ENCODE peak calls at places on chromosome 17, in seven cellular contexts. L is activated CD4-positive, alpha-beta T cell treated with anti-CD3 and anti-CD28 coated beads, Interleukin-2, amount 50 U/mL, for 24 hours; D is stimulated activated CD8-positive, alpha-beta memory T cell treated with anti-CD3 and anti-CD28 coated beads, Interleukin-4, amount 100 ng/mL, for 1 hour; Z is WTC11; S is CD8-positive, alpha-beta T cell; E is GM04503; V is stimulated activated naive CD8-positive, alpha-beta T cell treated with anti-CD3 and anti-CD28 coated beads, Interleukin-15, Interleukin-2, amounts not matched to agents 100 U/mL and 50 U/mL, for 24 hours. J is an unnamed sample.

GRCh38 chr17:40322417-40323315 is 13.7 kb downstream of the RARA start:
- DNase-seq in L (peak; percentile 80), D (peak; percentile 79), Z (no peak), S (peak; percentile 97), E (peak; percentile 71), V (peak; percentile 85), J (peak; percentile 96)

GRCh38 chr17:72710185-72710584 is 382.3 kb downstream of the SLC39A11 start:
- DNase-seq in L (no peak), D (no peak), Z (no peak), S (no peak), E (no peak), V (no peak), J (no peak)

GRCh38 chr17:15436399-15437369 is 30.7 kb downstream of the CDRT4 start:
- DNase-seq in L (peak; percentile 3), D (no peak), Z (peak; percentile 59), S (peak; percentile 44), E (no peak), V (peak; percentile 19), J (peak; percentile 32)

GRCh38 chr17:19723967-19724366 is 7.6 kb upstream of the SLC47A2 start:
- DNase-seq in L (no peak), D (no peak), Z (no peak), S (no peak), E (no peak), V (no peak), J (peak; percentile 74)

GRCh38 chr17:19897108-19897854 is 29.5 kb upstream of the ULK2 start:
- DNase-seq in L (no peak), D (no peak), Z (no peak), S (no peak), E (no peak), V (no peak), J (no peak)

GRCh38 chr17:35129973-35130351 is 8.5 kb downstream of the FNDC8 start:
- DNase-seq in L (no peak), D (no peak), Z (no peak), S (no peak), E (no peak), V (no peak), J (peak; percentile 60)

GRCh38 chr17:67245694-67246397 is 850 bp upstream of the HELZ start:
- DNase-seq in L (no peak), D (no peak), Z (peak; percentile 86), S (peak; percentile 41), E (no peak), V (peak; percentile 58), J (peak; percentile 59)

GRCh38 chr17:3666516-3666915 is 1.9 kb downstream of the TAX1BP3 start:
- DNase-seq in L (no peak), D (no peak), Z (no peak), S (no peak), E (no peak), V (no peak), J (no peak)

GRCh38 chr17:9241371-9241712 is 220.0 kb downstream of the NTN1 start:
- DNase-seq in L (no peak), D (no peak), Z (no peak), S (no peak), E (no peak), V (no peak), J (no peak)

GRCh38 chr17:78581304-78581703 is 4.1 kb upstream of the DNAH17 start:
- DNase-seq in L (no peak), D (no peak), Z (no peak), S (no peak), E (no peak), V (no peak), J (no peak)

GRCh38 chr17:16872836-16873653 is 98.9 kb downstream of the TNFRSF13B start:
- DNase-seq in L (peak; percentile 14), D (no peak), Z (peak; percentile 73), S (peak; percentile 28), E (no peak), V (peak; percentile 71), J (peak; percentile 93)

GRCh38 chr17:32516940-32517711 is 30.3 kb downstream of the CDK5R1 start:
- DNase-seq in L (no peak), D (no peak), Z (no peak), S (no peak), E (no peak), V (no peak), J (peak; percentile 76)

GRCh38 chr17:15442316-15443185 is 24.9 kb downstream of the CDRT4 start:
- DNase-seq in L (no peak), D (no peak), Z (no peak), S (no peak), E (no peak), V (no peak), J (no peak)

GRCh38 chr17:75228847-75229246 is 23.4 kb downstream of the NUP85 start:
- DNase-seq in L (no peak), D (no peak), Z (no peak), S (no peak), E (no peak), V (no peak), J (no peak)

GRCh38 chr17:78227455-78227916 is 3.9 kb upstream of the TMEM235 start:
- DNase-seq in L (no peak), D (no peak), Z (no peak), S (no peak), E (no peak), V (no peak), J (peak; percentile 62)

GRCh38 chr17:47862621-47863440 is 11.9 kb upstream of the SP6 start:
- DNase-seq in L (no peak), D (no peak), Z (no peak), S (no peak), E (peak; percentile 64), V (no peak), J (peak; percentile 98)

GRCh38 chr17:32388613-32389459 is 38.9 kb downstream of the ZNF207 start:
- DNase-seq in L (no peak), D (no peak), Z (no peak), S (no peak), E (no peak), V (no peak), J (no peak)

GRCh38 chr17:2222901-2223616 is 80.5 kb downstream of the SMG6 start:
- DNase-seq in L (peak; percentile 37), D (peak; percentile 41), Z (no peak), S (peak; percentile 69), E (peak; percentile 58), V (peak; percentile 56), J (peak; percentile 60)

GRCh38 chr17:40510328-40510648 is 8.9 kb upstream of the TNS4 start:
- DNase-seq in L (no peak), D (no peak), Z (no peak), S (no peak), E (no peak), V (no peak), J (no peak)

GRCh38 chr17:65389956-65390355 is 171.5 kb downstream of the AXIN2 start:
- DNase-seq in L (no peak), D (no peak), Z (no peak), S (no peak), E (peak; percentile 71), V (no peak), J (peak; percentile 94)

J was measured in osteoblast.